ENCODE peak calls at places on chromosomes 11 and 22, in ten cellular contexts. M is prostate gland; H is ELR; P is fibroblast of villous mesenchyme; W is vagina; A is naive thymus-derived CD4-positive, alpha-beta T cell; G is Calu3; Z is AG04450; R is GM04503; O is activated CD4-positive, alpha-beta T cell treated with anti-CD3 and anti-CD28 coated beads, Interleukin-2, amount 50 U/mL, for 48 hours. U is an unnamed sample.

GRCh38 chr11:69342588-69343330 is 48.8 kb downstream of the MYEOV start:
- DNase-seq in M (no peak), H (no peak), P (no peak), W (peak), A (peak), G (no peak), Z (no peak), R (no peak), O (no peak), U (no peak)

GRCh38 chr11:35031869-35032268 is 107.1 kb upstream of the CD44 start:
- DNase-seq in M (no peak), H (peak), P (peak), W (no peak), A (no peak), G (peak), Z (no peak), R (no peak), O (no peak), U (no peak)

GRCh38 chr22:18954333-18954732 is 18.2 kb upstream of the PRODH start:
- DNase-seq in M (peak), H (peak), P (peak), W (no peak), A (peak), G (peak), Z (peak), R (no peak), O (peak), U (peak)

GRCh38 chr11:102293873-102294601 is 23.2 kb upstream of the BIRC3 start:
- DNase-seq in M (peak), H (peak), P (peak), W (no peak), A (no peak), G (no peak), Z (no peak), R (no peak), O (no peak), U (peak)

GRCh38 chr22:39519681-39520053 is 695 bp upstream of the ATF4 start:
- DNase-seq in M (peak), H (peak), P (no peak), W (no peak), A (no peak), G (peak), Z (no peak), R (no peak), O (no peak), U (peak)

GRCh38 chr11:64449381-64450167 is 90.6 kb downstream of the RPS6KA4 start:
- DNase-seq in M (peak), H (peak), P (peak), W (no peak), A (peak), G (peak), Z (no peak), R (no peak), O (peak), U (peak)

GRCh38 chr11:111069076-111069475 is 176.4 kb upstream of the POU2AF2 start:
- DNase-seq in M (no peak), H (peak), P (peak), W (no peak), A (no peak), G (no peak), Z (peak), R (no peak), O (no peak), U (no peak)

GRCh38 chr11:6223854-6224253 is 10.6 kb downstream of the FHIP1B start:
- DNase-seq in M (no peak), H (no peak), P (no peak), W (no peak), A (no peak), G (no peak), Z (no peak), R (no peak), O (no peak), U (no peak)

GRCh38 chr11:129249923-129250322 is 57.8 kb upstream of the ARHGAP32 start:
- DNase-seq in M (no peak), H (peak), P (no peak), W (no peak), A (no peak), G (no peak), Z (no peak), R (no peak), O (no peak), U (no peak)

GRCh38 chr11:69205125-69205928 is 49.6 kb downstream of the SMIM38 start:
- DNase-seq in M (no peak), H (no peak), P (no peak), W (no peak), A (no peak), G (no peak), Z (no peak), R (no peak), O (no peak), U (no peak)

GRCh38 chr22:43421914-43422615 is 10.3 kb downstream of the MPPED1 start:
- DNase-seq in M (no peak), H (no peak), P (no peak), W (no peak), A (no peak), G (no peak), Z (no peak), R (no peak), O (no peak), U (no peak)

GRCh38 chr11:110130642-110131238 is 37.5 kb downstream of the ZC3H12C start:
- DNase-seq in M (no peak), H (no peak), P (no peak), W (no peak), A (no peak), G (no peak), Z (no peak), R (no peak), O (no peak), U (no peak)

GRCh38 chr22:30287626-30288413 is 1.5 kb downstream of the CASTOR1 start:
- DNase-seq in M (peak), H (peak), P (peak), W (no peak), A (peak), G (peak), Z (peak), R (no peak), O (peak), U (peak)

GRCh38 chr11:46066335-46066734 is 54.9 kb downstream of the PHF21A start:
- DNase-seq in M (peak), H (no peak), P (no peak), W (no peak), A (no peak), G (no peak), Z (no peak), R (no peak), O (no peak), U (no peak)

GRCh38 chr22:19522881-19523239 is 1.4 kb downstream of the CLDN5 start:
- DNase-seq in M (no peak), H (no peak), P (no peak), W (no peak), A (no peak), G (no peak), Z (no peak), R (no peak), O (no peak), U (no peak)

GRCh38 chr11:16805942-16806341 is 67.5 kb downstream of the C11orf58 start:
- DNase-seq in M (no peak), H (no peak), P (no peak), W (no peak), A (no peak), G (no peak), Z (no peak), R (no peak), O (no peak), U (no peak)

GRCh38 chr11:27193434-27194225 is 153.0 kb downstream of the BBOX1 start:
- DNase-seq in M (no peak), H (no peak), P (no peak), W (no peak), A (no peak), G (no peak), Z (no peak), R (no peak), O (no peak), U (no peak)

GRCh38 chr11:85953491-85954143 is 98.4 kb downstream of the CCDC83 start:
- DNase-seq in M (no peak), H (peak), P (peak), W (no peak), A (no peak), G (no peak), Z (peak), R (no peak), O (no peak), U (no peak)